ENCODE peak calls at places on chromosomes 11 and 22, in five cellular contexts. D is transverse colon, B is prostate gland, Y is K562, G is spleen. E is an unnamed sample.

GRCh38 chr11:115616941-115617340 is 112.7 kb upstream of the CADM1 start:
- DNase-seq in D (no peak), B (no peak), Y (no peak), G (no peak), E (no peak)

GRCh38 chr11:66834943-66835342 is 8.3 kb upstream of the RCE1 start:
- DNase-seq in D (no peak), B (no peak), Y (peak), G (no peak), E (no peak)

GRCh38 chr11:33899383-33900037 is 7.6 kb upstream of the LMO2 start:
- DNase-seq in D (peak), B (peak), Y (peak), G (no peak), E (no peak)

GRCh38 chr11:12818333-12819015 is 144.3 kb downstream of the TEAD1 start:
- DNase-seq in D (no peak), B (no peak), Y (no peak), G (no peak), E (no peak)

GRCh38 chr11:67261635-67261941 is 4.7 kb upstream of the GRK2 start:
- DNase-seq in D (no peak), B (no peak), Y (no peak), G (no peak), E (no peak)

GRCh38 chr11:198236-198806 is 5.4 kb downstream of the SCGB1C1 start:
- DNase-seq in D (peak), B (no peak), Y (no peak), G (peak), E (no peak)

GRCh38 chr11:113111156-113111555 is 149.9 kb downstream of the NCAM1 start:
- DNase-seq in D (no peak), B (no peak), Y (no peak), G (no peak), E (no peak)

GRCh38 chr11:62431171-62431895 is 12.5 kb downstream of the SCGB1A1 start:
- DNase-seq in D (no peak), B (no peak), Y (no peak), G (no peak), E (no peak)

GRCh38 chr11:32713496-32713895 is 81.0 kb downstream of the CCDC73 start:
- DNase-seq in D (no peak), B (no peak), Y (no peak), G (no peak), E (no peak)

GRCh38 chr22:44625981-44626687 is 75.9 kb upstream of the PRR5 start:
- DNase-seq in D (peak), B (peak), Y (peak), G (peak), E (peak)

GRCh38 chr22:50528682-50529415 is 963 bp downstream of the TYMP start:
- DNase-seq in D (peak), B (no peak), Y (no peak), G (no peak), E (no peak)

GRCh38 chr22:33656808-33657628 is 263.3 kb downstream of the LARGE1 start:
- DNase-seq in D (no peak), B (no peak), Y (no peak), G (no peak), E (no peak)

GRCh38 chr22:29944339-29944738 is 61.4 kb downstream of the MTMR3 start:
- DNase-seq in D (no peak), B (no peak), Y (no peak), G (no peak), E (no peak)

GRCh38 chr22:31944700-31945477 is 554 bp downstream of the YWHAH start:
- DNase-seq in D (peak), B (peak), Y (peak), G (peak), E (peak)

GRCh38 chr11:3178349-3178748 is 13.2 kb upstream of the OSBPL5 start:
- DNase-seq in D (no peak), B (no peak), Y (no peak), G (no peak), E (no peak)

GRCh38 chr11:31809857-31810778 is 1.0 kb downstream of the PAX6 start:
- DNase-seq in D (no peak), B (no peak), Y (peak), G (peak), E (no peak)

GRCh38 chr11:44380820-44381219 is 70.9 kb upstream of the ALX4 start:
- DNase-seq in D (no peak), B (no peak), Y (no peak), G (no peak), E (no peak)

GRCh38 chr22:27139935-27140493 is 482.6 kb downstream of the MIAT start:
- DNase-seq in D (no peak), B (no peak), Y (no peak), G (no peak), E (no peak)

GRCh38 chr22:23373601-23374000 is 193.3 kb downstream of the BCR start:
- DNase-seq in D (no peak), B (no peak), Y (no peak), G (no peak), E (no peak)

GRCh38 chr22:49025791-49026475 is 801.7 kb downstream of the BRD1 start:
- DNase-seq in D (no peak), B (no peak), Y (no peak), G (peak), E (no peak)

GRCh38 chr11:112339566-112339965 is 78.9 kb upstream of the PLET1 start:
- DNase-seq in D (no peak), B (no peak), Y (no peak), G (no peak), E (no peak)

GRCh38 chr11:3203221-3204043 is 15.2 kb downstream of the MRGPRG start:
- DNase-seq in D (no peak), B (no peak), Y (no peak), G (peak), E (no peak)

GRCh38 chr11:94641167-94641761 is 74.1 kb downstream of the PIWIL4 start:
- DNase-seq in D (no peak), B (no peak), Y (no peak), G (no peak), E (no peak)

GRCh38 chr11:70628881-70629844 is 230.8 kb downstream of the CTTN start:
- DNase-seq in D (peak), B (peak), Y (peak), G (no peak), E (no peak)

GRCh38 chr22:35314161-35314942 is 14.7 kb downstream of the TOM1 start:
- DNase-seq in D (peak), B (no peak), Y (no peak), G (peak), E (no peak)

GRCh38 chr22:28799834-28800307 is 498 bp downstream of the XBP1 start:
- DNase-seq in D (peak), B (no peak), Y (peak), G (peak), E (no peak)

DNA sequence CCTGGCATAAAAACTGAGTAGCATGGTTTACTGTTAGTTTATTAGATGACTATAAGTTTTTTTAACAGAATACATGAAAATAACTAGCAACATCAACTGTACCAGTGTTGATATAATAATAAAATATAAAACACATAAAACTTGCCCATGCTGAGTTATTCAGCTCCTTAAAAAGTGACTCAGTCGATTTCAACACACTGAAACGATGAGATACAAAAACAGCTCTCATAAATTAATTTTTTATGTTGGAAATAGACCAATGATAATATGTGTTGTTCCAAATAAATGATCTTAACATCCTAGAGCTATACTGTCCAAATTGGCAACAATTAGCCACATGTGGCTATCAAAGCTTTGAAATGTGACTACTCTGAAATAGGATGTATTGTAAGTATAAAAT is 15.9 kb downstream of the PDGFD start:
- DNase-seq in D (no peak), B (no peak), Y (no peak), G (no peak), E (no peak)
- TF ChIP-seq POLR2AphosphoS5 in D (no peak), B (no peak), Y (no peak), G (no peak), E (no peak)

GRCh38 chr11:123000721-123001120 is 19.1 kb upstream of the BSX start:
- DNase-seq in D (no peak), B (no peak), Y (no peak), G (no peak), E (no peak)

GRCh38 chr11:122998727-122999370 is 17.2 kb upstream of the BSX start:
- DNase-seq in D (no peak), B (no peak), Y (no peak), G (no peak), E (no peak)

GRCh38 chr11:122995526-122995925 is 13.9 kb upstream of the BSX start:
- DNase-seq in D (no peak), B (no peak), Y (no peak), G (no peak), E (no peak)
- TF ChIP-seq POLR2A in D (no peak), B (no peak), Y (no peak), G (no peak), E (no peak)

GRCh38 chr11:58286249-58286648 is 18.2 kb upstream of the OR10W1 start:
- DNase-seq in D (peak), B (no peak), Y (peak), G (no peak), E (peak)
- TF ChIP-seq POLR2AphosphoS5 in D (no peak), B (no peak), Y (no peak), G (no peak), E (no peak)

GRCh38 chr22:37519268-37520195 is at the start of gene CARD10:
- DNase-seq in D (peak), B (no peak), Y (peak), G (no peak), E (no peak)
- TF ChIP-seq POLR2A in D (no peak), B (peak), Y (no peak), G (no peak), E (no peak)

GRCh38 chr22:21816787-21817496 is 50.5 kb downstream of the MAPK1 start:
- DNase-seq in D (no peak), B (no peak), Y (peak), G (no peak), E (peak)
- TF ChIP-seq POLR2AphosphoS5 in D (no peak), B (peak), Y (no peak), G (no peak), E (no peak)

E was measured in GM12892.